ENCODE peak calls at places on chromosomes 5 and 9, in seven cellular contexts. C is IMR-90, E is mesenchymal stem cell, W is H9, S is H1, H is trophoblast cell, D is mesendoderm. T is an unnamed sample.

GRCh38 chr5:147175516-147176097 is 59.2 kb upstream of the STK32A start:
- DNase-seq in C (no peak), E (no peak), W (no peak), S (no peak), H (no peak), D (no peak), T (no peak)

GRCh38 chr5:180331647-180331950 is 21.5 kb downstream of the GFPT2 start:
- DNase-seq in C (no peak), E (peak; percentile 92), W (peak; percentile 76), S (no peak), H (peak; percentile 43), D (peak; percentile 97), T (peak; percentile 35)

GRCh38 chr5:11497651-11498050 is 406.6 kb downstream of the CTNND2 start:
- DNase-seq in C (no peak), E (no peak), W (no peak), S (no peak), H (no peak), D (no peak), T (no peak)

GRCh38 chr5:134092875-134093274 is 21.6 kb upstream of the TCF7 start:
- DNase-seq in C (peak; percentile 22), E (no peak), W (no peak), S (no peak), H (no peak), D (no peak), T (no peak)

GRCh38 chr9:18438300-18438925 is 35.5 kb upstream of the ADAMTSL1 start:
- DNase-seq in C (peak; percentile 44), E (peak; percentile 48), W (peak; percentile 72), S (peak; percentile 25), H (no peak), D (peak; percentile 83), T (no peak)

GRCh38 chr5:173294673-173295320 is 33.4 kb downstream of the STC2 start:
- DNase-seq in C (no peak), E (no peak), W (no peak), S (no peak), H (no peak), D (peak; percentile 55), T (no peak)

GRCh38 chr5:54704341-54704740 is 186.8 kb downstream of the SNX18 start:
- DNase-seq in C (peak; percentile 81), E (peak; percentile 77), W (no peak), S (no peak), H (no peak), D (no peak), T (no peak)

GRCh38 chr5:176670449-176670848 is 23.2 kb downstream of the TSPAN17 start:
- DNase-seq in C (no peak), E (no peak), W (no peak), S (no peak), H (no peak), D (no peak), T (no peak)

GRCh38 chr9:4277531-4277991 is 22.3 kb downstream of the GLIS3 start:
- DNase-seq in C (peak; percentile 14), E (no peak), W (no peak), S (no peak), H (no peak), D (no peak), T (no peak)

GRCh38 chr5:9037048-9037447 is 508.8 kb downstream of the SEMA5A start:
- DNase-seq in C (no peak), E (no peak), W (no peak), S (no peak), H (no peak), D (no peak), T (no peak)

GRCh38 chr5:135979510-135979909 is 24.7 kb upstream of the LECT2 start:
- DNase-seq in C (peak; percentile 93), E (peak; percentile 83), W (no peak), S (no peak), H (no peak), D (no peak), T (no peak)

GRCh38 chr9:124774131-124774978 is 2.6 kb upstream of the OLFML2A start:
- DNase-seq in C (peak; percentile 73), E (peak; percentile 83), W (peak; percentile 88), S (peak; percentile 75), H (peak; percentile 79), D (peak; percentile 88), T (peak; percentile 88)

GRCh38 chr5:64505769-64506566 is at the start of gene RGS7BP:
- DNase-seq in C (peak; percentile 7), E (peak; percentile 68), W (peak; percentile 67), S (peak; percentile 21), H (no peak), D (peak; percentile 86), T (peak; percentile 64)

GRCh38 chr9:89278997-89279739 is 31.8 kb upstream of the CKS2 start:
- DNase-seq in C (peak; percentile 71), E (peak; percentile 66), W (no peak), S (no peak), H (no peak), D (peak; percentile 69), T (peak; percentile 56)

GRCh38 chr9:99807276-99807852 is 14.3 kb upstream of the NR4A3 start:
- DNase-seq in C (peak; percentile 59), E (peak; percentile 77), W (no peak), S (no peak), H (no peak), D (peak; percentile 76), T (peak; percentile 60)

GRCh38 chr9:124852121-124852828 is 985 bp upstream of the WDR38 start:
- DNase-seq in C (no peak), E (no peak), W (no peak), S (no peak), H (no peak), D (no peak), T (no peak)

GRCh38 chr5:107129051-107129450 is 541.7 kb downstream of the EFNA5 start:
- DNase-seq in C (peak; percentile 43), E (no peak), W (no peak), S (no peak), H (no peak), D (no peak), T (no peak)

GRCh38 chr5:45521067-45521466 is 175.1 kb downstream of the HCN1 start:
- DNase-seq in C (peak; percentile 1), E (peak; percentile 80), W (peak; percentile 52), S (peak; percentile 15), H (no peak), D (peak; percentile 79), T (peak; percentile 59)

GRCh38 chr9:131639771-131640437 is 94.6 kb downstream of the PRRT1B start:
- DNase-seq in C (no peak), E (no peak), W (no peak), S (no peak), H (no peak), D (no peak), T (no peak)

GRCh38 chr5:33205727-33206410 is 234.9 kb upstream of the TARS1 start:
- DNase-seq in C (no peak), E (peak; percentile 3), W (no peak), S (no peak), H (no peak), D (no peak), T (no peak)

DNA sequence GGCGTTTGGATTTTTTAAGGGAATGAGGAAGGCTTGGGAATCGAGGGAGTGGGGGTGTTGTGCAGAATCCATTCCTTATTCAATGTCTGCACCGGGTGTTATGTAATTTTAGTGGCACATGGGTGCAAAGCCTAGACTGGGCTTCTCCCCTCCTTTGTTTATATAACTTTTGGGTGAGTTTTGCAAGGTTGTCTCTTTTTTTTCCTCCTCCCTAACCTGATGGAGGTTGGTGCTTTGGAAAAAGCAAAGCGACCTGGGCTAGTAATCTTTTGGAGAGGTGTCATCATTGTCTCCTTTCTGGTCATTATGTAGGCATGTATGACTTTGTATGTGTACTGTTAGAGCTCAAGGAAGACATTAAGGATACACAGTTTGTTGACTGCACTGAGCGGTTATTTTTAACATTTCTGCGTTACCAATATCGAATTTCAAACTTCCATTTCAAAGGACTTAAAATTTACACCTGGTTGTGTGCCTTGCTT is 3.1 kb downstream of the SMARCA2 start:
- DNase-seq in C (no peak), E (no peak), W (no peak), S (no peak), H (no peak), D (no peak), T (no peak)
- H3K4me1 ChIP-seq in C (peaks cover 5% of the 10 kb centered on the region), E (no peaks in the 10 kb centered on the region), W (peaks cover 8% of the 10 kb centered on the region), S (peaks cover 6% of the 10 kb centered on the region), H (peaks cover 8% of the 10 kb centered on the region), D (peaks cover 2% of the 10 kb centered on the region), T (peaks cover 15% of the 10 kb centered on the region)

DNA sequence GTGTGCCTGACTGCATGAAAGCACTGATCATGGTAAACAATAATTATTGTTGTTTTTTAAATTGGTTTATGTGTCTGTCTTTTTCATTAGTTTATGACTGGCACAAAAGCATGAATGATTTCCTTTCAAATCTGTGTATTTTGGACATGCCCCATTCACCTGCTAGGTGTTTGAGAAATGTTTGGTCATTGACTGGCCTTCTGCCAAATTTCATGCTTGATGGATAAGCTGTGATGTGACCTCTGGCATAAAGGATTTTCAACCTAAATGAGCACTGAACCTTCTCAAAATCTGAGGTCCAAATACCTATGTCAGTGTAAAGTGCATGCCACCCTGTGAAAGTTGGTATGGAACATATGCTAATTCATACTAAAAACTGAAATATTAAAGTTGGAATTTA is 204.5 kb downstream of the BRINP1 start:
- DNase-seq in C (no peak), E (no peak), W (no peak), S (no peak), H (no peak), D (no peak), T (no peak)
- H3K23ac ChIP-seq in C (no peak overlapping the region), E (no peak overlapping the region), W (no peak overlapping the region), S (no peak overlapping the region), H (no peak overlapping the region), D (no peak overlapping the region), T (no peak overlapping the region)

GRCh38 chr5:149455889-149456409 is 76.9 kb upstream of the IL17B start:
- DNase-seq in C (peak; percentile 86), E (peak; percentile 89), W (no peak), S (no peak), H (peak; percentile 97), D (no peak), T (no peak)
- H3K4me1 ChIP-seq in C (peaks cover 32% of the 10 kb centered on the region), E (peaks cover 40% of the 10 kb centered on the region), W (no peaks in the 10 kb centered on the region), S (no peaks in the 10 kb centered on the region), H (peaks cover 47% of the 10 kb centered on the region), D (no peaks in the 10 kb centered on the region), T (peaks cover 8% of the 10 kb centered on the region)

DNA sequence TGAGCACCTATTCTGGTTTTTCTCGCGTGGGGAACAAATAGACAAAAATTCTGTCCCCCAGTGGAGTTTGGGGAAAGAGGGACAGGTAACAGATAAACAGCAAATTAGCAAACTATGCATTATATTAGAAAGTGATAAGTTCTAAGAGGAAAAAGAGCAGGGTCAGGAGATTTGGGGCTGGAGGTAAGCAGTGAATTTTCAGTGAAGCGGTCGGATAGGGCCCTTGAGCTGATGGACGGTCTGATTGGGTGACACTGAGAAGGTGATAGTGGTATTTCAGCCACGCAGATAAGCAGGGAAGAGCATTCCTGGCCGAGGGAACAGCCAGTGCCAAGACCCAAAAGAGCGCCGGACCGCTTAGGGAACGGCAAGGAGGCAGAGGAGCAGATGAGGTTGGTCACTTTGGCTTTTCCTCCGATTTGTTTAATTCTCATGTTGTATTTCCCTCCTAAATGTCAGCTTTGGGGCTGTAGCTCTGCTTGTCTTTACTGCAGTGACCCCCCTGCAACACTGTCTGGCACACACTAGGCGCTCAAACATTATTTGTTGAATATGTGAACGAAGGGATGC is 1.0 kb upstream of the PTPN3 start:
- DNase-seq in C (no peak), E (no peak), W (no peak), S (no peak), H (peak; percentile 70), D (no peak), T (no peak)
- H3K23ac ChIP-seq in C (peak overlapping the region; percentile 47), E (no peak overlapping the region), W (no peak overlapping the region), S (no peak overlapping the region), H (no peak overlapping the region), D (no peak overlapping the region), T (no peak overlapping the region)